ENCODE peak calls at places on chromosomes 6 and 20, in seven cellular contexts. One of them, this sample, is unnamed.

GRCh38 chr20:63826753-63827152 is 4.3 kb downstream of the ZBTB46 start:
- DNase-seq in cardiac fibroblast: no peak
- DNase-seq in foreskin fibroblast: no peak
- DNase-seq in colonic mucosa: no peak
- DNase-seq in OCI-LY7: no peak
- DNase-seq in kidney epithelial cell: no peak
- DNase-seq in CD8-positive, alpha-beta T cell: no peak
- DNase-seq in this sample: no peak

GRCh38 chr6:55617272-55617671 is 38.3 kb upstream of the HMGCLL1 start:
- DNase-seq in cardiac fibroblast: peak
- DNase-seq in foreskin fibroblast: peak
- DNase-seq in colonic mucosa: peak
- DNase-seq in OCI-LY7: peak
- DNase-seq in kidney epithelial cell: no peak
- DNase-seq in CD8-positive, alpha-beta T cell: no peak
- DNase-seq in this sample: peak

GRCh38 chr6:81890846-81891245 is 138.4 kb upstream of the TENT5A start:
- DNase-seq in cardiac fibroblast: peak
- DNase-seq in foreskin fibroblast: peak
- DNase-seq in colonic mucosa: no peak
- DNase-seq in OCI-LY7: no peak
- DNase-seq in kidney epithelial cell: peak
- DNase-seq in CD8-positive, alpha-beta T cell: no peak
- DNase-seq in this sample: no peak

GRCh38 chr6:1917628-1918371 is 308.1 kb downstream of the FOXC1 start:
- DNase-seq in cardiac fibroblast: peak
- DNase-seq in foreskin fibroblast: peak
- DNase-seq in colonic mucosa: no peak
- DNase-seq in OCI-LY7: no peak
- DNase-seq in kidney epithelial cell: peak
- DNase-seq in CD8-positive, alpha-beta T cell: no peak
- DNase-seq in this sample: peak

GRCh38 chr6:5584072-5584471 is 322.8 kb downstream of the FARS2 start:
- DNase-seq in cardiac fibroblast: peak
- DNase-seq in foreskin fibroblast: peak
- DNase-seq in colonic mucosa: no peak
- DNase-seq in OCI-LY7: no peak
- DNase-seq in kidney epithelial cell: no peak
- DNase-seq in CD8-positive, alpha-beta T cell: no peak
- DNase-seq in this sample: no peak

GRCh38 chr6:22025468-22026159 is 271.2 kb downstream of the PRL start:
- DNase-seq in cardiac fibroblast: peak
- DNase-seq in foreskin fibroblast: peak
- DNase-seq in colonic mucosa: no peak
- DNase-seq in OCI-LY7: peak
- DNase-seq in kidney epithelial cell: peak
- DNase-seq in CD8-positive, alpha-beta T cell: no peak
- DNase-seq in this sample: no peak

GRCh38 chr6:147467891-147468290 is 40.6 kb upstream of the SAMD5 start:
- DNase-seq in cardiac fibroblast: no peak
- DNase-seq in foreskin fibroblast: no peak
- DNase-seq in colonic mucosa: no peak
- DNase-seq in OCI-LY7: no peak
- DNase-seq in kidney epithelial cell: no peak
- DNase-seq in CD8-positive, alpha-beta T cell: no peak
- DNase-seq in this sample: no peak

GRCh38 chr6:97947841-97948240 is 664.8 kb upstream of the MMS22L start:
- DNase-seq in cardiac fibroblast: peak
- DNase-seq in foreskin fibroblast: peak
- DNase-seq in colonic mucosa: no peak
- DNase-seq in OCI-LY7: no peak
- DNase-seq in kidney epithelial cell: peak
- DNase-seq in CD8-positive, alpha-beta T cell: no peak
- DNase-seq in this sample: peak

GRCh38 chr6:112232845-112233256 is 21.5 kb downstream of the LAMA4 start:
- DNase-seq in cardiac fibroblast: peak
- DNase-seq in foreskin fibroblast: peak
- DNase-seq in colonic mucosa: no peak
- DNase-seq in OCI-LY7: no peak
- DNase-seq in kidney epithelial cell: no peak
- DNase-seq in CD8-positive, alpha-beta T cell: no peak
- DNase-seq in this sample: no peak

GRCh38 chr6:128482642-128483041 is 37.8 kb downstream of the PTPRK start:
- DNase-seq in cardiac fibroblast: no peak
- DNase-seq in foreskin fibroblast: no peak
- DNase-seq in colonic mucosa: no peak
- DNase-seq in OCI-LY7: no peak
- DNase-seq in kidney epithelial cell: no peak
- DNase-seq in CD8-positive, alpha-beta T cell: no peak
- DNase-seq in this sample: no peak

GRCh38 chr6:90144396-90144795 is 152.2 kb downstream of the BACH2 start:
- DNase-seq in cardiac fibroblast: no peak
- DNase-seq in foreskin fibroblast: no peak
- DNase-seq in colonic mucosa: no peak
- DNase-seq in OCI-LY7: no peak
- DNase-seq in kidney epithelial cell: no peak
- DNase-seq in CD8-positive, alpha-beta T cell: no peak
- DNase-seq in this sample: no peak

GRCh38 chr20:63913768-63914167 is 18.8 kb downstream of the DNAJC5 start:
- DNase-seq in cardiac fibroblast: no peak
- DNase-seq in foreskin fibroblast: no peak
- DNase-seq in colonic mucosa: no peak
- DNase-seq in OCI-LY7: no peak
- DNase-seq in kidney epithelial cell: no peak
- DNase-seq in CD8-positive, alpha-beta T cell: no peak
- DNase-seq in this sample: no peak

GRCh38 chr20:56451056-56451765 is 17.2 kb upstream of the RTF2 start:
- DNase-seq in cardiac fibroblast: no peak
- DNase-seq in foreskin fibroblast: no peak
- DNase-seq in colonic mucosa: no peak
- DNase-seq in OCI-LY7: no peak
- DNase-seq in kidney epithelial cell: no peak
- DNase-seq in CD8-positive, alpha-beta T cell: no peak
- DNase-seq in this sample: no peak

GRCh38 chr6:145829102-145829501 is 14.5 kb upstream of the FBXO30 start:
- DNase-seq in cardiac fibroblast: no peak
- DNase-seq in foreskin fibroblast: no peak
- DNase-seq in colonic mucosa: no peak
- DNase-seq in OCI-LY7: no peak
- DNase-seq in kidney epithelial cell: no peak
- DNase-seq in CD8-positive, alpha-beta T cell: no peak
- DNase-seq in this sample: no peak

GRCh38 chr6:123168892-123169851 is 173.1 kb downstream of the CLVS2 start:
- DNase-seq in cardiac fibroblast: no peak
- DNase-seq in foreskin fibroblast: no peak
- DNase-seq in colonic mucosa: no peak
- DNase-seq in OCI-LY7: no peak
- DNase-seq in kidney epithelial cell: no peak
- DNase-seq in CD8-positive, alpha-beta T cell: no peak
- DNase-seq in this sample: no peak

GRCh38 chr6:135358907-135359459 is 138.6 kb downstream of the AHI1 start:
- DNase-seq in cardiac fibroblast: peak
- DNase-seq in foreskin fibroblast: peak
- DNase-seq in colonic mucosa: no peak
- DNase-seq in OCI-LY7: no peak
- DNase-seq in kidney epithelial cell: no peak
- DNase-seq in CD8-positive, alpha-beta T cell: no peak
- DNase-seq in this sample: no peak

GRCh38 chr20:57586370-57586793 is 25.5 kb downstream of the PCK1 start:
- DNase-seq in cardiac fibroblast: no peak
- DNase-seq in foreskin fibroblast: no peak
- DNase-seq in colonic mucosa: peak
- DNase-seq in OCI-LY7: no peak
- DNase-seq in kidney epithelial cell: no peak
- DNase-seq in CD8-positive, alpha-beta T cell: no peak
- DNase-seq in this sample: no peak

GRCh38 chr6:164531745-164532144 is 777.7 kb downstream of the C6orf118 start:
- DNase-seq in cardiac fibroblast: no peak
- DNase-seq in foreskin fibroblast: no peak
- DNase-seq in colonic mucosa: no peak
- DNase-seq in OCI-LY7: no peak
- DNase-seq in kidney epithelial cell: no peak
- DNase-seq in CD8-positive, alpha-beta T cell: no peak
- DNase-seq in this sample: no peak

GRCh38 chr20:51768759-51769517 is 748 bp upstream of the ATP9A start:
- DNase-seq in cardiac fibroblast: no peak
- DNase-seq in foreskin fibroblast: no peak
- DNase-seq in colonic mucosa: no peak
- DNase-seq in OCI-LY7: no peak
- DNase-seq in kidney epithelial cell: no peak
- DNase-seq in CD8-positive, alpha-beta T cell: no peak
- DNase-seq in this sample: peak

GRCh38 chr6:22411408-22412105 is 114.7 kb upstream of the PRL start:
- DNase-seq in cardiac fibroblast: peak
- DNase-seq in foreskin fibroblast: peak
- DNase-seq in colonic mucosa: no peak
- DNase-seq in OCI-LY7: no peak
- DNase-seq in kidney epithelial cell: no peak
- DNase-seq in CD8-positive, alpha-beta T cell: no peak
- DNase-seq in this sample: no peak

GRCh38 chr20:8414611-8415274 is 282.7 kb downstream of the PLCB1 start:
- DNase-seq in cardiac fibroblast: peak
- DNase-seq in foreskin fibroblast: peak
- DNase-seq in colonic mucosa: no peak
- DNase-seq in OCI-LY7: no peak
- DNase-seq in kidney epithelial cell: peak
- DNase-seq in CD8-positive, alpha-beta T cell: no peak
- DNase-seq in this sample: no peak

GRCh38 chr6:28254340-28254618 is 2.2 kb upstream of the ZKSCAN4 start:
- DNase-seq in cardiac fibroblast: no peak
- DNase-seq in foreskin fibroblast: no peak
- DNase-seq in colonic mucosa: no peak
- DNase-seq in OCI-LY7: no peak
- DNase-seq in kidney epithelial cell: no peak
- DNase-seq in CD8-positive, alpha-beta T cell: no peak
- DNase-seq in this sample: no peak

GRCh38 chr20:50510706-50511401 is 671 bp downstream of the PTPN1 start:
- DNase-seq in cardiac fibroblast: no peak
- DNase-seq in foreskin fibroblast: no peak
- DNase-seq in colonic mucosa: peak
- DNase-seq in OCI-LY7: no peak
- DNase-seq in kidney epithelial cell: no peak
- DNase-seq in CD8-positive, alpha-beta T cell: peak
- DNase-seq in this sample: peak

GRCh38 chr6:89597988-89598387 is 40.6 kb downstream of the LYRM2 start:
- DNase-seq in cardiac fibroblast: peak
- DNase-seq in foreskin fibroblast: peak
- DNase-seq in colonic mucosa: no peak
- DNase-seq in OCI-LY7: peak
- DNase-seq in kidney epithelial cell: peak
- DNase-seq in CD8-positive, alpha-beta T cell: no peak
- DNase-seq in this sample: peak

GRCh38 chr6:118663993-118664985 is 12.9 kb upstream of the CEP85L start:
- DNase-seq in cardiac fibroblast: no peak
- DNase-seq in foreskin fibroblast: no peak
- DNase-seq in colonic mucosa: no peak
- DNase-seq in OCI-LY7: no peak
- DNase-seq in kidney epithelial cell: no peak
- DNase-seq in CD8-positive, alpha-beta T cell: no peak
- DNase-seq in this sample: no peak

GRCh38 chr6:137493218-137494038 is 766 bp downstream of the OLIG3 start:
- DNase-seq in cardiac fibroblast: no peak
- DNase-seq in foreskin fibroblast: peak
- DNase-seq in colonic mucosa: peak
- DNase-seq in OCI-LY7: no peak
- DNase-seq in kidney epithelial cell: no peak
- DNase-seq in CD8-positive, alpha-beta T cell: peak
- DNase-seq in this sample: peak
- H3K4me3 ChIP-seq in cardiac fibroblast: no peak
- H3K4me3 ChIP-seq in foreskin fibroblast: no peak
- H3K4me3 ChIP-seq in colonic mucosa: no peak
- H3K4me3 ChIP-seq in OCI-LY7: no peak
- H3K4me3 ChIP-seq in kidney epithelial cell: no peak
- H3K4me3 ChIP-seq in CD8-positive, alpha-beta T cell: peak
- H3K4me3 ChIP-seq in this sample: no peak

DNA sequence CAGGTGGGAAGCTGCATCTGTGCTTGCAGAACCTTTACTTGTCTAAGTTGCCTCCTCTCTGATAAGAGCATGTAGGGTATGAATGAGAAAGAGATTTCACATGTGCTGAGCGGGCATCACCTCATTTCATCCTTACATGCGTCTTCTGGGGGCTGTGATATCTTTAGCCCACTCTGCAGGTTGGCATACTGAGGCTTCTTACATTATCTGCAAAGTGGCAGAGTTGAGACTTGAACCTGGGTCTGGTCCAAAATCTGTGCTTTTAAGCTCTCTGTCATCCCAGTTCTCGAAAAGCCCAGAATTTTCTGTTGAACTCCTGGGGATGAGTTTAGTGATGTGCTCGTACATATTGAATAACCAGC is 2.0 kb upstream of the SRC start:
- DNase-seq in cardiac fibroblast: no peak
- DNase-seq in foreskin fibroblast: no peak
- DNase-seq in colonic mucosa: no peak
- DNase-seq in OCI-LY7: no peak
- DNase-seq in kidney epithelial cell: no peak
- DNase-seq in CD8-positive, alpha-beta T cell: no peak
- DNase-seq in this sample: no peak
- H3K4me3 ChIP-seq in cardiac fibroblast: no peak
- H3K4me3 ChIP-seq in foreskin fibroblast: no peak
- H3K4me3 ChIP-seq in colonic mucosa: no peak
- H3K4me3 ChIP-seq in OCI-LY7: no peak
- H3K4me3 ChIP-seq in kidney epithelial cell: no peak
- H3K4me3 ChIP-seq in CD8-positive, alpha-beta T cell: no peak
- H3K4me3 ChIP-seq in this sample: no peak

GRCh38 chr20:37357481-37358365 is 11.8 kb downstream of the SRC start:
- DNase-seq in cardiac fibroblast: no peak
- DNase-seq in foreskin fibroblast: no peak
- DNase-seq in colonic mucosa: no peak
- DNase-seq in OCI-LY7: no peak
- DNase-seq in kidney epithelial cell: no peak
- DNase-seq in CD8-positive, alpha-beta T cell: no peak
- DNase-seq in this sample: no peak
- H3K4me3 ChIP-seq in cardiac fibroblast: no peak
- H3K4me3 ChIP-seq in foreskin fibroblast: no peak
- H3K4me3 ChIP-seq in colonic mucosa: no peak
- H3K4me3 ChIP-seq in OCI-LY7: no peak
- H3K4me3 ChIP-seq in kidney epithelial cell: no peak
- H3K4me3 ChIP-seq in CD8-positive, alpha-beta T cell: no peak
- H3K4me3 ChIP-seq in this sample: no peak

DNA sequence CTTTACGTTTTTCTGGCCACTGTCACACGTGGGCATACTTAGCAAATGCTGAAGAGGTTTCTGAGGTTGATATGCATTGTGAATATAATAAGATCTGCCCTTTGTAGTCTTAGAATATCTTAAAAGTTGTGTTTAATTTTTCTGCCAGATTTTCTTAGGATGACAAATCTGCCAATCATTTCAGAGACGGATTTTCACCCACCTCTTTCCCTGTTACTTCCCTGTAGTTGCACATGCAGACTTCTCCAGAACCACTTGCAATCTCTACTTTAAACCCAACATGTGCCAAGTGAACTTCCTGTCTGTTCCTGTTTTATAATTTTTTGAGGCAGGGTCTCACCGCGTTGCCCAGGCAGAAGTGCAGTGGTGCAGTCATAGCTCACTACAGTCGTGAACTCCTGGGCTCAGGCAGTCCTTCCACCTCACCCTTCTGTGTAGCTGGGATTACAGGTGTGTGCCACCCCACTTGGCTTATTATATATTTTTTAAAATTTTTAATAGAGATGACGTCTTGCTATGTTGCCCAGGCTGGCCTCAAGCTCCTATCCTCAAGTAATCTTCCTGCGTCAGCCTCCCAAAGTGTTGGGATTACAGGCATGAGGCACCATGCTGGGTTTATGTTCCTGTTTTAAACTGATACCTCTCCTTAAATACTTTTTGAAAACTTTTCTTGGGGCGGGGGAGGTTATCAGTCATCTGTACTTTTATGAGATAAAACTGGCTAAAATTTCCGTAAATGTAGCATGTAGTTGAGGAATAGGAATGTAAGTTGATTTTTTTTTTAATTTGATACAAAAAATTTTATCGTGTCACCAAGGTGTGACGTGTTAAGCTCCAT is 2.7 kb downstream of the IGF2R start:
- DNase-seq in cardiac fibroblast: no peak
- DNase-seq in foreskin fibroblast: no peak
- DNase-seq in colonic mucosa: no peak
- DNase-seq in OCI-LY7: no peak
- DNase-seq in kidney epithelial cell: no peak
- DNase-seq in CD8-positive, alpha-beta T cell: no peak
- DNase-seq in this sample: no peak
- H3K4me3 ChIP-seq in cardiac fibroblast: no peak
- H3K4me3 ChIP-seq in foreskin fibroblast: peak
- H3K4me3 ChIP-seq in colonic mucosa: no peak
- H3K4me3 ChIP-seq in OCI-LY7: no peak
- H3K4me3 ChIP-seq in kidney epithelial cell: no peak
- H3K4me3 ChIP-seq in CD8-positive, alpha-beta T cell: no peak
- H3K4me3 ChIP-seq in this sample: no peak